ENCODE peak calls at places on chromosome 3, in four cellular contexts. V, U, C and L are unnamed samples.

GRCh38 chr3:110811050-110811449 is 260.6 kb upstream of the NECTIN3 start:
- DNase-seq in V (no peak), U (no peak), C (no peak), L (no peak)

GRCh38 chr3:33006571-33007286 is 55.3 kb downstream of the CCR4 start:
- DNase-seq in V (no peak), U (no peak), C (no peak), L (no peak)

GRCh38 chr3:47961815-47962606 is 54.2 kb downstream of the MAP4 start:
- DNase-seq in V (no peak), U (no peak), C (no peak), L (no peak)

GRCh38 chr3:129602730-129603560 is 3.5 kb downstream of the PLXND1 start:
- DNase-seq in V (peak), U (peak), C (no peak), L (peak)

GRCh38 chr3:158725348-158725966 is 6.8 kb downstream of the RARRES1 start:
- DNase-seq in V (peak), U (peak), C (no peak), L (peak)

GRCh38 chr3:127089487-127090145 is 103.3 kb upstream of the PRR23E start:
- DNase-seq in V (peak), U (no peak), C (no peak), L (no peak)

GRCh38 chr3:197427013-197427412 is 128.6 kb upstream of the DLG1 start:
- DNase-seq in V (no peak), U (no peak), C (no peak), L (no peak)

GRCh38 chr3:140166908-140167599 is 232.1 kb downstream of the CLSTN2 start:
- DNase-seq in V (no peak), U (no peak), C (no peak), L (no peak)

GRCh38 chr3:17808994-17809393 is 66.6 kb upstream of the TBC1D5 start:
- DNase-seq in V (peak), U (no peak), C (no peak), L (no peak)

GRCh38 chr3:112074006-112074405 is 12.2 kb upstream of the C3orf52 start:
- DNase-seq in V (peak), U (no peak), C (no peak), L (no peak)

GRCh38 chr3:56620371-56620770 is 62.7 kb downstream of the TASOR start:
- DNase-seq in V (no peak), U (no peak), C (no peak), L (no peak)

GRCh38 chr3:156615592-156616173 is 58.7 kb upstream of the TIPARP start:
- DNase-seq in V (peak), U (no peak), C (no peak), L (peak)

GRCh38 chr3:132079150-132079549 is 44.3 kb upstream of the CPNE4 start:
- DNase-seq in V (no peak), U (no peak), C (no peak), L (no peak)

GRCh38 chr3:164641071-164641470 is 437.2 kb downstream of the SI start:
- DNase-seq in V (peak), U (no peak), C (no peak), L (no peak)

GRCh38 chr3:13016726-13017255 is 56.4 kb downstream of the IQSEC1 start:
- DNase-seq in V (no peak), U (no peak), C (no peak), L (no peak)

GRCh38 chr3:167228135-167228534 is 152.0 kb downstream of the ZBBX start:
- DNase-seq in V (peak), U (peak), C (no peak), L (no peak)

GRCh38 chr3:158101330-158102218 is 4.6 kb downstream of the SHOX2 start:
- DNase-seq in V (no peak), U (no peak), C (no peak), L (no peak)

GRCh38 chr3:46923559-46924350 is 46.2 kb downstream of the PTH1R start:
- DNase-seq in V (peak), U (no peak), C (peak), L (no peak)

GRCh38 chr3:152709659-152710058 is 125.3 kb upstream of the P2RY1 start:
- DNase-seq in V (no peak), U (no peak), C (no peak), L (no peak)

GRCh38 chr3:151003024-151003771 is 30.7 kb upstream of the CLRN1 start:
- DNase-seq in V (peak), U (no peak), C (no peak), L (no peak)

GRCh38 chr3:171749128-171749527 is 61.2 kb downstream of the PLD1 start:
- DNase-seq in V (no peak), U (no peak), C (no peak), L (no peak)